ENCODE peak calls at places on chromosomes 16 and 17, in six cellular contexts. One of them, this sample, is unnamed.

GRCh38 chr17:35094902-35095301 is 24.8 kb downstream of the RAD51D start:
- DNase-seq in Panc1: no peak
- DNase-seq in GM23338: no peak
- DNase-seq in H1: no peak
- DNase-seq in HL-60: no peak
- DNase-seq in prostate gland: no peak
- DNase-seq in this sample: no peak

GRCh38 chr17:81291662-81292061 is 3.4 kb downstream of the SLC38A10 start:
- DNase-seq in Panc1: no peak
- DNase-seq in GM23338: peak
- DNase-seq in H1: peak
- DNase-seq in HL-60: no peak
- DNase-seq in prostate gland: peak
- DNase-seq in this sample: peak

GRCh38 chr16:10895053-10895946 is 18.3 kb downstream of the CIITA start:
- DNase-seq in Panc1: no peak
- DNase-seq in GM23338: peak
- DNase-seq in H1: peak
- DNase-seq in HL-60: no peak
- DNase-seq in prostate gland: no peak
- DNase-seq in this sample: no peak

GRCh38 chr17:19249681-19250080 is 12.5 kb downstream of the EPN2 start:
- DNase-seq in Panc1: no peak
- DNase-seq in GM23338: no peak
- DNase-seq in H1: no peak
- DNase-seq in HL-60: no peak
- DNase-seq in prostate gland: no peak
- DNase-seq in this sample: no peak

GRCh38 chr17:70767102-70767701 is 597.9 kb downstream of the KCNJ2 start:
- DNase-seq in Panc1: no peak
- DNase-seq in GM23338: peak
- DNase-seq in H1: no peak
- DNase-seq in HL-60: no peak
- DNase-seq in prostate gland: no peak
- DNase-seq in this sample: no peak

GRCh38 chr16:3902731-3903130 is 22.2 kb upstream of the CREBBP start:
- DNase-seq in Panc1: no peak
- DNase-seq in GM23338: no peak
- DNase-seq in H1: no peak
- DNase-seq in HL-60: no peak
- DNase-seq in prostate gland: no peak
- DNase-seq in this sample: no peak

GRCh38 chr17:49631496-49631895 is 46.4 kb downstream of the SPOP start:
- DNase-seq in Panc1: no peak
- DNase-seq in GM23338: no peak
- DNase-seq in H1: no peak
- DNase-seq in HL-60: no peak
- DNase-seq in prostate gland: no peak
- DNase-seq in this sample: no peak

GRCh38 chr17:19382581-19383444 is 4.2 kb downstream of the MFAP4 start:
- DNase-seq in Panc1: no peak
- DNase-seq in GM23338: no peak
- DNase-seq in H1: no peak
- DNase-seq in HL-60: no peak
- DNase-seq in prostate gland: no peak
- DNase-seq in this sample: no peak

GRCh38 chr17:31931781-31932180 is 5.0 kb upstream of the SUZ12 start:
- DNase-seq in Panc1: no peak
- DNase-seq in GM23338: no peak
- DNase-seq in H1: no peak
- DNase-seq in HL-60: no peak
- DNase-seq in prostate gland: no peak
- DNase-seq in this sample: no peak

GRCh38 chr16:31542763-31543162 is 15.1 kb downstream of the AHSP start:
- DNase-seq in Panc1: no peak
- DNase-seq in GM23338: no peak
- DNase-seq in H1: no peak
- DNase-seq in HL-60: no peak
- DNase-seq in prostate gland: no peak
- DNase-seq in this sample: no peak

GRCh38 chr17:32298298-32298697 is 32.7 kb downstream of the RHBDL3 start:
- DNase-seq in Panc1: no peak
- DNase-seq in GM23338: no peak
- DNase-seq in H1: no peak
- DNase-seq in HL-60: no peak
- DNase-seq in prostate gland: no peak
- DNase-seq in this sample: no peak

GRCh38 chr16:3098459-3099394 is at the start of gene ZSCAN10:
- DNase-seq in Panc1: no peak
- DNase-seq in GM23338: peak
- DNase-seq in H1: peak
- DNase-seq in HL-60: no peak
- DNase-seq in prostate gland: no peak
- DNase-seq in this sample: no peak

GRCh38 chr17:311119-311848 is 41.3 kb downstream of the RPH3AL start:
- DNase-seq in Panc1: no peak
- DNase-seq in GM23338: peak
- DNase-seq in H1: no peak
- DNase-seq in HL-60: no peak
- DNase-seq in prostate gland: no peak
- DNase-seq in this sample: no peak

GRCh38 chr17:39132192-39132600 is 19.2 kb downstream of the PLXDC1 start:
- DNase-seq in Panc1: no peak
- DNase-seq in GM23338: peak
- DNase-seq in H1: no peak
- DNase-seq in HL-60: no peak
- DNase-seq in prostate gland: no peak
- DNase-seq in this sample: no peak

GRCh38 chr16:68309798-68310197 is 948 bp downstream of the SLC7A6OS start:
- DNase-seq in Panc1: no peak
- DNase-seq in GM23338: no peak
- DNase-seq in H1: no peak
- DNase-seq in HL-60: no peak
- DNase-seq in prostate gland: no peak
- DNase-seq in this sample: no peak

GRCh38 chr17:35731239-35731931 is at the start of gene RASL10B:
- DNase-seq in Panc1: no peak
- DNase-seq in GM23338: peak
- DNase-seq in H1: no peak
- DNase-seq in HL-60: peak
- DNase-seq in prostate gland: peak
- DNase-seq in this sample: no peak

GRCh38 chr17:48333034-48333491 is 97.0 kb downstream of the SKAP1 start:
- DNase-seq in Panc1: peak
- DNase-seq in GM23338: no peak
- DNase-seq in H1: no peak
- DNase-seq in HL-60: peak
- DNase-seq in prostate gland: no peak
- DNase-seq in this sample: no peak

GRCh38 chr16:51129105-51129504 is 22.0 kb downstream of the SALL1 start:
- DNase-seq in Panc1: no peak
- DNase-seq in GM23338: no peak
- DNase-seq in H1: no peak
- DNase-seq in HL-60: no peak
- DNase-seq in prostate gland: no peak
- DNase-seq in this sample: no peak

GRCh38 chr16:20918486-20919239 is 18.1 kb downstream of the LYRM1 start:
- DNase-seq in Panc1: no peak
- DNase-seq in GM23338: no peak
- DNase-seq in H1: no peak
- DNase-seq in HL-60: no peak
- DNase-seq in prostate gland: no peak
- DNase-seq in this sample: no peak

GRCh38 chr17:50279181-50279526 is 4.9 kb downstream of the TMEM92 start:
- DNase-seq in Panc1: no peak
- DNase-seq in GM23338: no peak
- DNase-seq in H1: no peak
- DNase-seq in HL-60: no peak
- DNase-seq in prostate gland: no peak
- DNase-seq in this sample: peak

DNA sequence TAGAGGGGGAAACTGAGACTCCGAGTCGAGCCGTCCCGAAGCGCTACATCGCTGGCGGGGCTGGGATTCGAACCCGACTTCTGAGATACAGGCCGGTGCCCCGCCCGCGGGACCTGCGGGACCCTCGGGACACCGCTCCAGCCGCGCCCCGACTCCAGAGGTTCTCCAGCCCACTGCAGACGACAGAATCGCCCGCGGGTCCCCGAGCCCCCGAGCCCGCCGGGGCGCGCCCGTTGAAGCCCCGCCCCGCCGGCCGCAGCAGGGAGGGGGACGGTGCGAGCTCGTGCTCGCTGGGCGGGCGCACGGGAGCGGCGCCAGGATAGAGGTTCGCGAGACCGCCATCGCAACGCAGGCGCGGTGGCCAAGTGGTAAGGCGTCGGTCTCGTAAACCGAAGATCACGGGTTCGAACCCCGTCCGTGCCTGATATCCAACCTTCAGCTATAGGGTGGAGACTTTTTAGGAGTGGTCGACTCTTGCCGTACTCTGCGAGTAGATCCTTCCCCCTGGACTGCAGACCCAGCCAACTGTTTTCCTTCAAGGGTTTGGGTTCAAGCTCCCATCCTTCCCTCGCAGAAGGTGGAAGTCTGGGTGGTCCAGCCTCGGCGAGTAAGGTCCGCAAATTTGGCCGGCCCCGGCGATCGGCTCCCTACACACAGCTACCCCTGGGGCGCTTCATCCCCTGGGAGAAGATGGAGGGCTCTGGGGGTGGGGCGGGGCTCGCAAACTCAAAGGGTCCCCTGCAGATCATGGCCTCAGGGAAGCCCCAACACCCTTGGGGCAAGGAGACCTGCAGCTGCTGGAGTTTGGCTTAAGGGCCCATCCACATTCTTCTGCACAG is 214.6 kb downstream of the MRTFB start:
- DNase-seq in Panc1: peak
- DNase-seq in GM23338: peak
- DNase-seq in H1: peak
- DNase-seq in HL-60: peak
- DNase-seq in prostate gland: peak
- DNase-seq in this sample: peak
- TF ChIP-seq POLR2AphosphoS5 in Panc1: peak
- TF ChIP-seq POLR2AphosphoS5 in GM23338: peak
- TF ChIP-seq POLR2AphosphoS5 in H1: no peak
- TF ChIP-seq POLR2AphosphoS5 in HL-60: no peak
- TF ChIP-seq POLR2AphosphoS5 in prostate gland: peak
- TF ChIP-seq POLR2AphosphoS5 in this sample: no peak

GRCh38 chr16:27110524-27110896 is 43.8 kb downstream of the C16orf82 start:
- DNase-seq in Panc1: no peak
- DNase-seq in GM23338: no peak
- DNase-seq in H1: no peak
- DNase-seq in HL-60: no peak
- DNase-seq in prostate gland: no peak
- DNase-seq in this sample: no peak

GRCh38 chr16:27112093-27112811 is 45.5 kb downstream of the C16orf82 start:
- DNase-seq in Panc1: no peak
- DNase-seq in GM23338: no peak
- DNase-seq in H1: no peak
- DNase-seq in HL-60: no peak
- DNase-seq in prostate gland: no peak
- DNase-seq in this sample: no peak

GRCh38 chr16:27114006-27114405 is 47.3 kb downstream of the C16orf82 start:
- DNase-seq in Panc1: no peak
- DNase-seq in GM23338: no peak
- DNase-seq in H1: no peak
- DNase-seq in HL-60: no peak
- DNase-seq in prostate gland: no peak
- DNase-seq in this sample: no peak

GRCh38 chr16:27111486-27111885 is 44.8 kb downstream of the C16orf82 start:
- DNase-seq in Panc1: no peak
- DNase-seq in GM23338: no peak
- DNase-seq in H1: no peak
- DNase-seq in HL-60: no peak
- DNase-seq in prostate gland: no peak
- DNase-seq in this sample: no peak

GRCh38 chr16:27113341-27113841 is 46.7 kb downstream of the C16orf82 start:
- DNase-seq in Panc1: no peak
- DNase-seq in GM23338: no peak
- DNase-seq in H1: no peak
- DNase-seq in HL-60: no peak
- DNase-seq in prostate gland: no peak
- DNase-seq in this sample: no peak
- TF ChIP-seq POLR2AphosphoS5 in Panc1: no peak
- TF ChIP-seq POLR2AphosphoS5 in GM23338: no peak
- TF ChIP-seq POLR2AphosphoS5 in H1: no peak
- TF ChIP-seq POLR2AphosphoS5 in HL-60: no peak
- TF ChIP-seq POLR2AphosphoS5 in prostate gland: no peak
- TF ChIP-seq POLR2AphosphoS5 in this sample: no peak

DNA sequence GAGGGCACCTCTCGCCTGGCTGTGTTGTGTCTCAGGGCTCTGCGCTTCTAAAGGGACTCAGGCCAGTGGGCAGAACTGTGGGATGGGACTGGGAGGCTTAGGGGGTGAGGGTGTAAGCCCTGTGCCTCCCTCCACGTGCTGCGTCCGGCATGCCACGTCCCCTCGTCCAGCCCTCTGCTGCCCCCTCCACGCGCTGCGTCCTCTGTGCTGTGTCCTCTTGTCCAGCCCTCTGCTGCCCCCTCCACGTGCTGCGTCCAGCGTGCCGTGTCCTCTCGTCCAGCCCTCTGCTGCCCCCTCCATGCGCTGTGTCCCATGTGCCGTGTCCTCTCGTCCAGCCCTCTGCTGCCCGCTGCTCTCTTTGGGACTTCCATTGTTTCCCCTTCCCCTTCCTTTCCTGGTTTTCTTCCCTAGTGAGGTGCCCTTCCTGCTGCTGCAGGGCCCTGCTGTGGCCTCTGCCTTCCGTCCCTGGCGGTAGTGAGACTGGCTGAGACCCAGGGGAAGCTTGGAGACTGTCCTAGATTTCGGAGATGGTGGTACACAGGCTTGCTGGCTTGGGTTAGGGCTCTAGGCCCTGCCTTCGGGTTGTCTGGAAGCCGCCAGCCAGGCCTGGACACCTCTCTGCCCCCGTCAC is 6.4 kb upstream of the ZNF750 start:
- DNase-seq in Panc1: no peak
- DNase-seq in GM23338: no peak
- DNase-seq in H1: no peak
- DNase-seq in HL-60: no peak
- DNase-seq in prostate gland: no peak
- DNase-seq in this sample: no peak
- TF ChIP-seq POLR2AphosphoS5 in Panc1: no peak
- TF ChIP-seq POLR2AphosphoS5 in GM23338: no peak
- TF ChIP-seq POLR2AphosphoS5 in H1: no peak
- TF ChIP-seq POLR2AphosphoS5 in HL-60: no peak
- TF ChIP-seq POLR2AphosphoS5 in prostate gland: no peak
- TF ChIP-seq POLR2AphosphoS5 in this sample: no peak

GRCh38 chr16:1554826-1555445 is 21.5 kb downstream of the TMEM204 start:
- DNase-seq in Panc1: no peak
- DNase-seq in GM23338: no peak
- DNase-seq in H1: no peak
- DNase-seq in HL-60: no peak
- DNase-seq in prostate gland: no peak
- DNase-seq in this sample: no peak
- TF ChIP-seq POLR2AphosphoS5 in Panc1: no peak
- TF ChIP-seq POLR2AphosphoS5 in GM23338: no peak
- TF ChIP-seq POLR2AphosphoS5 in H1: no peak
- TF ChIP-seq POLR2AphosphoS5 in HL-60: no peak
- TF ChIP-seq POLR2AphosphoS5 in prostate gland: no peak
- TF ChIP-seq POLR2AphosphoS5 in this sample: no peak